ENCODE peak calls at places on chromosomes 4 and X, in eight cellular contexts. One of them, this sample, is unnamed.
A peak's percentile ranks its signal among the peaks of the same experiment; 100 is the strongest.

GRCh38 chrX:66150188-66150587 is 13.9 kb upstream of the HEPH start:
- DNase-seq in adrenal gland: no peak
- DNase-seq in A549: no peak
- DNase-seq in Calu3: no peak
- DNase-seq in thyroid gland: no peak
- DNase-seq in fibroblast of mammary gland: peak; percentile 24
- DNase-seq in choroid plexus epithelial cell: no peak
- DNase-seq in activated CD8-positive, alpha-beta T cell treated with anti-CD3 and anti-CD28 coated beads for 36 hours: no peak
- DNase-seq in this sample: no peak

GRCh38 chrX:111098874-111099273 is 2.9 kb downstream of the PAK3 start:
- DNase-seq in fibroblast of mammary gland: peak; percentile 23
- DNase-seq in A549: peak; percentile 47
- DNase-seq in thyroid gland: peak; percentile 50
- DNase-seq in adrenal gland: no peak
- DNase-seq in choroid plexus epithelial cell: peak; percentile 4
- DNase-seq in Calu3: peak; percentile 60
- DNase-seq in activated CD8-positive, alpha-beta T cell treated with anti-CD3 and anti-CD28 coated beads for 36 hours: peak; percentile 66
- DNase-seq in this sample: peak; percentile 16

GRCh38 chr4:52982246-52982950 is 120.3 kb downstream of the RASL11B start:
- DNase-seq in choroid plexus epithelial cell: peak; percentile 88
- DNase-seq in fibroblast of mammary gland: peak; percentile 76
- DNase-seq in activated CD8-positive, alpha-beta T cell treated with anti-CD3 and anti-CD28 coated beads for 36 hours: no peak
- DNase-seq in thyroid gland: no peak
- DNase-seq in Calu3: no peak
- DNase-seq in adrenal gland: no peak
- DNase-seq in A549: peak; percentile 28
- DNase-seq in this sample: no peak

GRCh38 chr4:86661418-86661817 is 67.3 kb downstream of the PTPN13 start:
- DNase-seq in fibroblast of mammary gland: no peak
- DNase-seq in activated CD8-positive, alpha-beta T cell treated with anti-CD3 and anti-CD28 coated beads for 36 hours: no peak
- DNase-seq in choroid plexus epithelial cell: no peak
- DNase-seq in Calu3: no peak
- DNase-seq in thyroid gland: no peak
- DNase-seq in adrenal gland: no peak
- DNase-seq in A549: no peak
- DNase-seq in this sample: no peak

GRCh38 chr4:105637409-105638258 is 70.9 kb downstream of the INTS12 start:
- DNase-seq in choroid plexus epithelial cell: peak; percentile 86
- DNase-seq in A549: no peak
- DNase-seq in adrenal gland: peak; percentile 72
- DNase-seq in activated CD8-positive, alpha-beta T cell treated with anti-CD3 and anti-CD28 coated beads for 36 hours: peak; percentile 5
- DNase-seq in fibroblast of mammary gland: peak; percentile 44
- DNase-seq in thyroid gland: peak; percentile 98
- DNase-seq in Calu3: no peak
- DNase-seq in this sample: no peak

GRCh38 chr4:76606662-76607265 is 171.7 kb downstream of the SHROOM3 start:
- DNase-seq in choroid plexus epithelial cell: peak; percentile 66
- DNase-seq in Calu3: no peak
- DNase-seq in activated CD8-positive, alpha-beta T cell treated with anti-CD3 and anti-CD28 coated beads for 36 hours: no peak
- DNase-seq in A549: no peak
- DNase-seq in adrenal gland: no peak
- DNase-seq in thyroid gland: no peak
- DNase-seq in fibroblast of mammary gland: peak; percentile 36
- DNase-seq in this sample: no peak

GRCh38 chrX:31604629-31605221 is 532.9 kb upstream of the FTHL17 start:
- DNase-seq in fibroblast of mammary gland: no peak
- DNase-seq in adrenal gland: no peak
- DNase-seq in thyroid gland: no peak
- DNase-seq in activated CD8-positive, alpha-beta T cell treated with anti-CD3 and anti-CD28 coated beads for 36 hours: no peak
- DNase-seq in A549: no peak
- DNase-seq in Calu3: no peak
- DNase-seq in choroid plexus epithelial cell: no peak
- DNase-seq in this sample: no peak

GRCh38 chr4:76611164-76611563 is 176.1 kb downstream of the SHROOM3 start:
- DNase-seq in adrenal gland: no peak
- DNase-seq in Calu3: no peak
- DNase-seq in activated CD8-positive, alpha-beta T cell treated with anti-CD3 and anti-CD28 coated beads for 36 hours: no peak
- DNase-seq in fibroblast of mammary gland: no peak
- DNase-seq in thyroid gland: no peak
- DNase-seq in choroid plexus epithelial cell: peak; percentile 80
- DNase-seq in A549: no peak
- DNase-seq in this sample: no peak

GRCh38 chr4:168480991-168481588 is 798 bp upstream of the DDX60L start:
- DNase-seq in fibroblast of mammary gland: peak; percentile 84
- DNase-seq in A549: peak; percentile 72
- DNase-seq in Calu3: peak; percentile 13
- DNase-seq in activated CD8-positive, alpha-beta T cell treated with anti-CD3 and anti-CD28 coated beads for 36 hours: peak; percentile 68
- DNase-seq in thyroid gland: peak; percentile 9
- DNase-seq in adrenal gland: peak; percentile 30
- DNase-seq in choroid plexus epithelial cell: peak; percentile 88
- DNase-seq in this sample: peak; percentile 28

GRCh38 chr4:36348403-36348938 is 67.1 kb downstream of the DTHD1 start:
- DNase-seq in thyroid gland: peak; percentile 4
- DNase-seq in adrenal gland: no peak
- DNase-seq in activated CD8-positive, alpha-beta T cell treated with anti-CD3 and anti-CD28 coated beads for 36 hours: peak; percentile 73
- DNase-seq in fibroblast of mammary gland: no peak
- DNase-seq in A549: no peak
- DNase-seq in choroid plexus epithelial cell: no peak
- DNase-seq in Calu3: no peak
- DNase-seq in this sample: no peak

GRCh38 chrX:108439961-108440696 is 491 bp downstream of the COL4A5 start:
- DNase-seq in A549: no peak
- DNase-seq in choroid plexus epithelial cell: peak; percentile 37
- DNase-seq in fibroblast of mammary gland: peak; percentile 23
- DNase-seq in adrenal gland: peak; percentile 17
- DNase-seq in Calu3: peak; percentile 9
- DNase-seq in activated CD8-positive, alpha-beta T cell treated with anti-CD3 and anti-CD28 coated beads for 36 hours: no peak
- DNase-seq in thyroid gland: peak; percentile 7
- DNase-seq in this sample: no peak

GRCh38 chr4:112060212-112060611 is 85.0 kb upstream of the FAM241A start:
- DNase-seq in choroid plexus epithelial cell: peak; percentile 61
- DNase-seq in A549: peak; percentile 31
- DNase-seq in activated CD8-positive, alpha-beta T cell treated with anti-CD3 and anti-CD28 coated beads for 36 hours: peak; percentile 5
- DNase-seq in Calu3: peak; percentile 9
- DNase-seq in thyroid gland: no peak
- DNase-seq in adrenal gland: no peak
- DNase-seq in fibroblast of mammary gland: peak; percentile 54
- DNase-seq in this sample: no peak

GRCh38 chrX:49184294-49185061 is 1.7 kb downstream of the PRICKLE3 start:
- DNase-seq in A549: peak; percentile 95
- DNase-seq in choroid plexus epithelial cell: peak; percentile 90
- DNase-seq in thyroid gland: peak; percentile 90
- DNase-seq in adrenal gland: peak; percentile 93
- DNase-seq in fibroblast of mammary gland: peak; percentile 86
- DNase-seq in Calu3: peak; percentile 93
- DNase-seq in activated CD8-positive, alpha-beta T cell treated with anti-CD3 and anti-CD28 coated beads for 36 hours: peak; percentile 66
- DNase-seq in this sample: no peak

GRCh38 chr4:93285346-93285745 is 543.2 kb upstream of the ATOH1 start:
- DNase-seq in Calu3: no peak
- DNase-seq in fibroblast of mammary gland: no peak
- DNase-seq in activated CD8-positive, alpha-beta T cell treated with anti-CD3 and anti-CD28 coated beads for 36 hours: no peak
- DNase-seq in thyroid gland: no peak
- DNase-seq in choroid plexus epithelial cell: no peak
- DNase-seq in adrenal gland: no peak
- DNase-seq in A549: no peak
- DNase-seq in this sample: no peak

GRCh38 chrX:154441984-154442707 is 1.8 kb upstream of the FAM50A start:
- DNase-seq in choroid plexus epithelial cell: no peak
- DNase-seq in Calu3: peak; percentile 62
- DNase-seq in adrenal gland: no peak
- DNase-seq in fibroblast of mammary gland: no peak
- DNase-seq in thyroid gland: no peak
- DNase-seq in A549: no peak
- DNase-seq in activated CD8-positive, alpha-beta T cell treated with anti-CD3 and anti-CD28 coated beads for 36 hours: no peak
- DNase-seq in this sample: no peak

GRCh38 chrX:130091976-130092522 is 18.2 kb downstream of the ELF4 start:
- DNase-seq in Calu3: no peak
- DNase-seq in A549: no peak
- DNase-seq in choroid plexus epithelial cell: no peak
- DNase-seq in thyroid gland: peak; percentile 35
- DNase-seq in activated CD8-positive, alpha-beta T cell treated with anti-CD3 and anti-CD28 coated beads for 36 hours: peak; percentile 93
- DNase-seq in fibroblast of mammary gland: no peak
- DNase-seq in adrenal gland: peak; percentile 61
- DNase-seq in this sample: peak; percentile 59

GRCh38 chr4:149959391-149959790 is 118.9 kb upstream of the DCLK2 start:
- DNase-seq in adrenal gland: no peak
- DNase-seq in fibroblast of mammary gland: no peak
- DNase-seq in A549: no peak
- DNase-seq in Calu3: no peak
- DNase-seq in choroid plexus epithelial cell: no peak
- DNase-seq in activated CD8-positive, alpha-beta T cell treated with anti-CD3 and anti-CD28 coated beads for 36 hours: no peak
- DNase-seq in thyroid gland: no peak
- DNase-seq in this sample: no peak

GRCh38 chr4:119080721-119081541 is 54.7 kb upstream of the MYOZ2 start:
- DNase-seq in A549: peak; percentile 94
- DNase-seq in choroid plexus epithelial cell: no peak
- DNase-seq in adrenal gland: no peak
- DNase-seq in activated CD8-positive, alpha-beta T cell treated with anti-CD3 and anti-CD28 coated beads for 36 hours: no peak
- DNase-seq in fibroblast of mammary gland: peak; percentile 48
- DNase-seq in Calu3: no peak
- DNase-seq in thyroid gland: no peak
- DNase-seq in this sample: no peak

GRCh38 chr4:56728512-56728911 is 47.4 kb upstream of the HOPX start:
- DNase-seq in adrenal gland: peak; percentile 76
- DNase-seq in fibroblast of mammary gland: peak; percentile 99
- DNase-seq in activated CD8-positive, alpha-beta T cell treated with anti-CD3 and anti-CD28 coated beads for 36 hours: no peak
- DNase-seq in thyroid gland: peak; percentile 91
- DNase-seq in Calu3: no peak
- DNase-seq in A549: peak; percentile 11
- DNase-seq in choroid plexus epithelial cell: peak; percentile 98
- DNase-seq in this sample: no peak

GRCh38 chrX:39453847-39454645 is 643.7 kb downstream of the BCOR start:
- DNase-seq in activated CD8-positive, alpha-beta T cell treated with anti-CD3 and anti-CD28 coated beads for 36 hours: no peak
- DNase-seq in Calu3: no peak
- DNase-seq in fibroblast of mammary gland: no peak
- DNase-seq in thyroid gland: no peak
- DNase-seq in A549: no peak
- DNase-seq in choroid plexus epithelial cell: no peak
- DNase-seq in adrenal gland: no peak
- DNase-seq in this sample: no peak

GRCh38 chrX:153884136-153885076 is 1.6 kb downstream of the L1CAM start:
- DNase-seq in thyroid gland: no peak
- DNase-seq in adrenal gland: no peak
- DNase-seq in fibroblast of mammary gland: no peak
- DNase-seq in A549: peak; percentile 59
- DNase-seq in choroid plexus epithelial cell: no peak
- DNase-seq in Calu3: peak; percentile 66
- DNase-seq in activated CD8-positive, alpha-beta T cell treated with anti-CD3 and anti-CD28 coated beads for 36 hours: no peak
- DNase-seq in this sample: no peak

GRCh38 chr4:153071953-153072622 is 132.2 kb upstream of the TRIM2 start:
- DNase-seq in A549: no peak
- DNase-seq in thyroid gland: no peak
- DNase-seq in fibroblast of mammary gland: no peak
- DNase-seq in adrenal gland: no peak
- DNase-seq in Calu3: no peak
- DNase-seq in activated CD8-positive, alpha-beta T cell treated with anti-CD3 and anti-CD28 coated beads for 36 hours: no peak
- DNase-seq in choroid plexus epithelial cell: no peak
- DNase-seq in this sample: no peak

GRCh38 chr4:185811509-185812364 is at the start of gene SORBS2:
- DNase-seq in A549: no peak
- DNase-seq in fibroblast of mammary gland: peak; percentile 33
- DNase-seq in Calu3: peak; percentile 48
- DNase-seq in choroid plexus epithelial cell: peak; percentile 65
- DNase-seq in activated CD8-positive, alpha-beta T cell treated with anti-CD3 and anti-CD28 coated beads for 36 hours: no peak
- DNase-seq in thyroid gland: peak; percentile 91
- DNase-seq in adrenal gland: peak; percentile 50
- DNase-seq in this sample: no peak

GRCh38 chr4:5710065-5710961 is 688 bp upstream of the EVC start:
- DNase-seq in fibroblast of mammary gland: no peak
- DNase-seq in Calu3: no peak
- DNase-seq in choroid plexus epithelial cell: peak; percentile 42
- DNase-seq in activated CD8-positive, alpha-beta T cell treated with anti-CD3 and anti-CD28 coated beads for 36 hours: no peak
- DNase-seq in thyroid gland: no peak
- DNase-seq in A549: peak; percentile 33
- DNase-seq in adrenal gland: no peak
- DNase-seq in this sample: no peak

GRCh38 chr4:8441499-8442091 is 1.0 kb downstream of the TRMT44 start:
- DNase-seq in adrenal gland: no peak
- DNase-seq in thyroid gland: no peak
- DNase-seq in A549: no peak
- DNase-seq in Calu3: no peak
- DNase-seq in activated CD8-positive, alpha-beta T cell treated with anti-CD3 and anti-CD28 coated beads for 36 hours: no peak
- DNase-seq in fibroblast of mammary gland: no peak
- DNase-seq in choroid plexus epithelial cell: no peak
- DNase-seq in this sample: no peak

DNA sequence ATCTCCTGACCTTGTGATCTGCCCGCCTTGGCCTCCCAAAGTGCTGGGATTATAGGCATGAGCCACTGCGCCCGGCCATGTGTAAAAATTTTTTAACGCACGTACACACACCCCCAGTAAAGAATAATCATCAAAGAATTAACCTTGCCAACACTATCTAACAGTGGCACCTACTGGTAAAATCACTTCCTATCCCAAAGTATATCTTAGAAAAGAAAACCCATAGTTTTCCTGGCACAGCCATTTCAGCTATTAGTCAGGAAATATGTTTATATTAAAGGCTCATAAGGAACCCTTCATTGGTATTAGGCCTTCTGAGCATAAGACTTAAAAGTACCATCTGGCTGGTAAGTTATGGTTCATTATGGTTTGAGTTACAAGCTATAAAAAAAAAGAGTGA is 14.1 kb downstream of the S100G start:
- DNase-seq in thyroid gland: no peak
- DNase-seq in activated CD8-positive, alpha-beta T cell treated with anti-CD3 and anti-CD28 coated beads for 36 hours: no peak
- DNase-seq in choroid plexus epithelial cell: peak; percentile 37
- DNase-seq in fibroblast of mammary gland: peak; percentile 59
- DNase-seq in Calu3: no peak
- DNase-seq in adrenal gland: no peak
- DNase-seq in A549: no peak
- DNase-seq in this sample: no peak
- TF ChIP-seq CTCF in thyroid gland: no peak
- TF ChIP-seq CTCF in activated CD8-positive, alpha-beta T cell treated with anti-CD3 and anti-CD28 coated beads for 36 hours: no peak
- TF ChIP-seq CTCF in choroid plexus epithelial cell: peak; percentile 26
- TF ChIP-seq CTCF in fibroblast of mammary gland: peak; percentile 24
- TF ChIP-seq CTCF in Calu3: no peak
- TF ChIP-seq CTCF in adrenal gland: no peak
- TF ChIP-seq CTCF in A549: no peak
- TF ChIP-seq CTCF in this sample: no peak

GRCh38 chr4:91302120-91302519 is 1001.6 kb upstream of the GRID2 start:
- DNase-seq in activated CD8-positive, alpha-beta T cell treated with anti-CD3 and anti-CD28 coated beads for 36 hours: no peak
- DNase-seq in Calu3: no peak
- DNase-seq in fibroblast of mammary gland: no peak
- DNase-seq in choroid plexus epithelial cell: no peak
- DNase-seq in thyroid gland: no peak
- DNase-seq in A549: no peak
- DNase-seq in adrenal gland: no peak
- DNase-seq in this sample: no peak
- TF ChIP-seq CTCF in activated CD8-positive, alpha-beta T cell treated with anti-CD3 and anti-CD28 coated beads for 36 hours: no peak
- TF ChIP-seq CTCF in Calu3: no peak
- TF ChIP-seq CTCF in fibroblast of mammary gland: no peak
- TF ChIP-seq CTCF in choroid plexus epithelial cell: no peak
- TF ChIP-seq CTCF in thyroid gland: no peak
- TF ChIP-seq CTCF in A549: no peak
- TF ChIP-seq CTCF in adrenal gland: no peak
- TF ChIP-seq CTCF in this sample: no peak

GRCh38 chr4:13430834-13431568 is 53.1 kb downstream of the RAB28 start:
- DNase-seq in fibroblast of mammary gland: no peak
- DNase-seq in A549: no peak
- DNase-seq in adrenal gland: no peak
- DNase-seq in thyroid gland: no peak
- DNase-seq in activated CD8-positive, alpha-beta T cell treated with anti-CD3 and anti-CD28 coated beads for 36 hours: no peak
- DNase-seq in choroid plexus epithelial cell: no peak
- DNase-seq in Calu3: no peak
- DNase-seq in this sample: no peak
- TF ChIP-seq CTCF in fibroblast of mammary gland: peak; percentile 30
- TF ChIP-seq CTCF in A549: no peak
- TF ChIP-seq CTCF in adrenal gland: no peak
- TF ChIP-seq CTCF in thyroid gland: no peak
- TF ChIP-seq CTCF in activated CD8-positive, alpha-beta T cell treated with anti-CD3 and anti-CD28 coated beads for 36 hours: peak; percentile 36
- TF ChIP-seq CTCF in choroid plexus epithelial cell: peak; percentile 43
- TF ChIP-seq CTCF in Calu3: peak; percentile 20
- TF ChIP-seq CTCF in this sample: peak; percentile 31

GRCh38 chr4:51885371-51885770 is 42.4 kb downstream of the DCUN1D4 start:
- DNase-seq in A549: peak; percentile 19
- DNase-seq in choroid plexus epithelial cell: peak; percentile 63
- DNase-seq in activated CD8-positive, alpha-beta T cell treated with anti-CD3 and anti-CD28 coated beads for 36 hours: no peak
- DNase-seq in thyroid gland: no peak
- DNase-seq in Calu3: peak; percentile 5
- DNase-seq in adrenal gland: no peak
- DNase-seq in fibroblast of mammary gland: peak; percentile 28
- DNase-seq in this sample: no peak
- TF ChIP-seq CTCF in A549: no peak
- TF ChIP-seq CTCF in choroid plexus epithelial cell: peak; percentile 64
- TF ChIP-seq CTCF in activated CD8-positive, alpha-beta T cell treated with anti-CD3 and anti-CD28 coated beads for 36 hours: peak; percentile 42
- TF ChIP-seq CTCF in thyroid gland: peak; percentile 25
- TF ChIP-seq CTCF in Calu3: peak; percentile 20
- TF ChIP-seq CTCF in adrenal gland: no peak
- TF ChIP-seq CTCF in fibroblast of mammary gland: peak; percentile 41
- TF ChIP-seq CTCF in this sample: no peak

This sample was measured in natural killer cell.